ENCODE peak calls at places on chromosomes 11 and 22, in five cellular contexts. Y is AG04450, R is neural crest cell, O is cardiac septum, H is Peyer's patch. U is an unnamed sample.

GRCh38 chr11:69138265-69138664 is 17.5 kb upstream of the SMIM38 start:
- DNase-seq in Y (no peak), R (no peak), O (no peak), H (no peak), U (no peak)

GRCh38 chr11:1830500-1831223 is 4.1 kb upstream of the SYT8 start:
- DNase-seq in Y (no peak), R (no peak), O (no peak), H (peak), U (peak)

GRCh38 chr11:44877908-44878459 is 72.7 kb downstream of the TP53I11 start:
- DNase-seq in Y (no peak), R (no peak), O (no peak), H (no peak), U (peak)

GRCh38 chr22:19679476-19680099 is 34.7 kb upstream of the SEPTIN5 start:
- DNase-seq in Y (no peak), R (peak), O (peak), H (no peak), U (peak)

GRCh38 chr11:91248199-91248807 is 976.3 kb upstream of the FAT3 start:
- DNase-seq in Y (peak), R (peak), O (no peak), H (no peak), U (peak)

GRCh38 chr11:19076744-19077589 is 16.4 kb upstream of the MRGPRX2 start:
- DNase-seq in Y (no peak), R (peak), O (no peak), H (peak), U (peak)

GRCh38 chr11:2531987-2532703 is 87.3 kb downstream of the KCNQ1 start:
- DNase-seq in Y (no peak), R (no peak), O (peak), H (no peak), U (no peak)

GRCh38 chr11:87015645-87016044 is 22.1 kb upstream of the TMEM135 start:
- DNase-seq in Y (no peak), R (no peak), O (no peak), H (no peak), U (no peak)

GRCh38 chr22:42281706-42282251 is 11.3 kb upstream of the TCF20 start:
- DNase-seq in Y (no peak), R (no peak), O (no peak), H (no peak), U (no peak)

GRCh38 chr11:35796542-35796941 is 134.0 kb downstream of the TRIM44 start:
- DNase-seq in Y (no peak), R (no peak), O (no peak), H (no peak), U (no peak)

GRCh38 chr11:1469911-1470680 is 16.5 kb downstream of the MOB2 start:
- DNase-seq in Y (no peak), R (no peak), O (no peak), H (no peak), U (no peak)

GRCh38 chr11:3614742-3615171 is 27.0 kb downstream of the ART5 start:
- DNase-seq in Y (no peak), R (no peak), O (no peak), H (no peak), U (no peak)

GRCh38 chr11:31903225-31904074 is 92.3 kb upstream of the PAX6 start:
- DNase-seq in Y (no peak), R (no peak), O (no peak), H (no peak), U (no peak)

U was measured in NCI-H146.